ENCODE peak calls at places on chromosomes 1 and 21, in four cellular contexts. C is spleen; D is neural progenitor cell; X is CD8-positive, alpha-beta T cell. Y is an unnamed sample.

GRCh38 chr21:42403611-42404231 is at the start of gene UBASH3A:
- DNase-seq in X (peak; percentile 59), D (no peak), C (peak; percentile 82), Y (no peak)

GRCh38 chr1:230869499-230869898 is 1.2 kb upstream of the C1orf198 start:
- DNase-seq in C (no peak), X (no peak), D (no peak), Y (no peak)

GRCh38 chr1:56566994-56567393 is 12.4 kb downstream of the PLPP3 start:
- DNase-seq in C (no peak), X (no peak), D (peak; percentile 78), Y (no peak)

GRCh38 chr1:245571872-245572294 is 417.1 kb downstream of the KIF26B start:
- DNase-seq in X (no peak), C (no peak), D (peak; percentile 61), Y (no peak)

GRCh38 chr1:24340770-24341169 is 21.6 kb downstream of the GRHL3 start:
- DNase-seq in D (no peak), X (no peak), C (no peak), Y (no peak)

GRCh38 chr1:21831454-21831970 is 19.4 kb downstream of the LDLRAD2 start:
- DNase-seq in X (no peak), C (no peak), D (no peak), Y (no peak)

GRCh38 chr1:167066333-167067122 is 23.6 kb downstream of the GPA33 start:
- DNase-seq in C (peak; percentile 96), X (peak; percentile 84), D (peak; percentile 81), Y (peak; percentile 75)

GRCh38 chr1:192595299-192595698 is 19.7 kb downstream of the RGS1 start:
- DNase-seq in X (no peak), D (no peak), C (no peak), Y (no peak)

GRCh38 chr21:45876381-45877159 is 105.0 kb upstream of the COL6A1 start:
- DNase-seq in D (peak; percentile 41), C (peak; percentile 72), X (no peak), Y (no peak)

GRCh38 chr21:44967082-44968047 is 27.5 kb downstream of the SLX9 start:
- DNase-seq in C (no peak), D (no peak), X (no peak), Y (no peak)

GRCh38 chr1:239527046-239527693 is 140.8 kb downstream of the CHRM3 start:
- DNase-seq in C (no peak), D (no peak), X (no peak), Y (no peak)

GRCh38 chr1:43345119-43345518 is 7.5 kb downstream of the MPL start:
- DNase-seq in D (no peak), C (no peak), X (no peak), Y (no peak)

GRCh38 chr1:6100801-6101783 is 55.4 kb downstream of the KCNAB2 start:
- DNase-seq in X (no peak), D (peak; percentile 72), C (peak; percentile 68), Y (peak; percentile 7)

GRCh38 chr21:46064870-46065214 is 33.1 kb upstream of the COL6A2 start:
- DNase-seq in X (peak; percentile 4), D (no peak), C (no peak), Y (no peak)

GRCh38 chr1:59635057-59635456 is 179.7 kb upstream of the HOOK1 start:
- DNase-seq in C (no peak), D (no peak), X (no peak), Y (no peak)

GRCh38 chr21:36032647-36033406 is 27.5 kb downstream of the SETD4 start:
- DNase-seq in C (no peak), X (no peak), D (no peak), Y (no peak)

GRCh38 chr1:201703646-201704438 is 125.1 kb upstream of the IPO9 start:
- DNase-seq in X (peak; percentile 60), D (peak; percentile 94), C (peak; percentile 93), Y (peak; percentile 82)

GRCh38 chr1:65207317-65207716 is 59.3 kb downstream of the AK4 start:
- DNase-seq in X (no peak), D (no peak), C (no peak), Y (no peak)

GRCh38 chr1:58089898-58090535 is 456.5 kb downstream of the OMA1 start:
- DNase-seq in X (no peak), D (no peak), C (no peak), Y (no peak)

GRCh38 chr1:162878000-162878596 is 17.1 kb upstream of the CCDC190 start:
- DNase-seq in C (no peak), D (peak; percentile 73), X (no peak), Y (peak; percentile 66)

GRCh38 chr1:51661081-51661518 is 44.2 kb downstream of the OSBPL9 start:
- DNase-seq in C (no peak), D (no peak), X (no peak), Y (no peak)

GRCh38 chr1:31943546-31944184 is 5.5 kb upstream of the PTP4A2 start:
- DNase-seq in C (no peak), D (no peak), X (peak; percentile 44), Y (no peak)

GRCh38 chr1:226172589-226172988 is 14.0 kb downstream of the ACBD3 start:
- DNase-seq in D (no peak), C (no peak), X (no peak), Y (no peak)

GRCh38 chr1:39491146-39491921 is at the start of gene BMP8A:
- DNase-seq in D (peak; percentile 87), X (peak; percentile 72), C (peak; percentile 92), Y (peak; percentile 83)

GRCh38 chr1:19010503-19010902 is 54.0 kb upstream of the IFFO2 start:
- DNase-seq in D (no peak), X (no peak), C (no peak), Y (peak; percentile 60)

GRCh38 chr21:46544003-46544402 is 60.9 kb downstream of the S100B start:
- DNase-seq in D (no peak), X (no peak), C (no peak), Y (no peak)

GRCh38 chr1:5415621-5416020 is 576.6 kb downstream of the NPHP4 start:
- DNase-seq in X (no peak), C (no peak), D (peak; percentile 52), Y (no peak)

GRCh38 chr1:216621536-216621935 is 101.7 kb downstream of the ESRRG start:
- DNase-seq in X (no peak), D (no peak), C (no peak), Y (no peak)

GRCh38 chr1:83932281-83932680 is 66.7 kb downstream of the TTLL7 start:
- DNase-seq in C (no peak), D (no peak), X (no peak), Y (no peak)

GRCh38 chr1:117177376-117177775 is 33.4 kb downstream of the VTCN1 start:
- DNase-seq in C (no peak), D (no peak), X (no peak), Y (no peak)

GRCh38 chr1:201391225-201391624 is 7.9 kb downstream of the LAD1 start:
- DNase-seq in X (no peak), C (no peak), D (no peak), Y (no peak)

GRCh38 chr1:234473123-234473522 is 5.9 kb downstream of the TARBP1 start:
- DNase-seq in X (no peak), D (no peak), C (peak; percentile 29), Y (no peak)
- H3K4me1 ChIP-seq in X (peaks cover 37% of the 10 kb centered on the region), D (peaks cover 26% of the 10 kb centered on the region), C (peaks cover 51% of the 10 kb centered on the region), Y (peaks cover 24% of the 10 kb centered on the region)

GRCh38 chr1:1345860-1346500 is 3.2 kb downstream of the DVL1 start:
- DNase-seq in C (no peak), D (no peak), X (no peak), Y (no peak)
- H3K4me3 ChIP-seq in C (no peak overlapping the region), D (no peak overlapping the region), X (no peak overlapping the region), Y (no peak overlapping the region)

GRCh38 chr1:7433896-7434295 is 337.2 kb upstream of the VAMP3 start:
- DNase-seq in X (no peak), D (no peak), C (peak; percentile 32), Y (no peak)
- TF ChIP-seq CTCF in X (no peak), D (no peak), C (no peak), Y (no peak)

DNA sequence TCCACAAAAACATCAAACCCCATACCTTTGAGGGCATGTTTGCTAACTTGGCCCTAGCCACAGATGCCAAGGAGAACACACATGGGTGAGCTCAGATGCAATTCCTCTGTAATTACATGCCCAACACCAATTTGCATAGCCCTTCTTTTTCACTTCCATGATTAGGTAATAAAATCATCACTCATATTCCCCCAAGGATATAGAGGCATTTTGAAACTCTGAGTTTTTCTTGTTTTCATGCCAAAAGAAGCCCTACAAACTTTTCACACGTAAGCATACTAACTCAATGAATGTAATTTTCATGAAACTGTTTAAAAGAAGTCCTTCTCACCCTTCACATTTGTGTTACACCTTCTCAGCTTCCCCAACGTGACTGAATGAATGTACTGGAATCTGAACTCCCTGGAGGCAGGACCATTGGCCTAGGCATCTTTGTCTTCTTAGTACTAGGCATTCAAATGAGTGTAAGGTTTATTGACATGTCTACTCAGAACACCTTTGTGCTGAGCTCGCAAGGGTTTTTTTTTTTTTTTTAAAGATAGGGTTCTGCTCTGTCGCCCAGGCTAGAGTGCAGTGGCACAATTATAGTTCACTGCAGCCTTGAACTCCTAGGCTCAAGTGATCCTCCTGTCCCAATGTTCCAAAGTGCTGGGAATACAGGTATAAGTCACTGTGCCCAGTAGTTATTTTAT is 31.0 kb downstream of the FBXO42 start:
- DNase-seq in C (no peak), D (no peak), X (no peak), Y (no peak)
- H3K4me1 ChIP-seq in C (peaks cover 32% of the 10 kb centered on the region), D (peaks cover 4% of the 10 kb centered on the region), X (peaks cover 6% of the 10 kb centered on the region), Y (peaks cover 29% of the 10 kb centered on the region)

GRCh38 chr1:247078315-247079140 is at the start of gene ZNF670:
- DNase-seq in X (peak; percentile 82), D (peak; percentile 100), C (peak; percentile 97), Y (peak; percentile 96)

GRCh38 chr1:247084771-247085170 is 6.2 kb upstream of the ZNF670 start:
- DNase-seq in C (no peak), D (no peak), X (no peak), Y (no peak)

GRCh38 chr1:247077768-247078314 is 770 bp downstream of the ZNF670 start:
- DNase-seq in X (no peak), C (no peak), D (no peak), Y (no peak)

GRCh38 chr1:247077234-247077633 is 1.4 kb downstream of the ZNF670 start:
- DNase-seq in C (no peak), D (no peak), X (no peak), Y (no peak)

DNA sequence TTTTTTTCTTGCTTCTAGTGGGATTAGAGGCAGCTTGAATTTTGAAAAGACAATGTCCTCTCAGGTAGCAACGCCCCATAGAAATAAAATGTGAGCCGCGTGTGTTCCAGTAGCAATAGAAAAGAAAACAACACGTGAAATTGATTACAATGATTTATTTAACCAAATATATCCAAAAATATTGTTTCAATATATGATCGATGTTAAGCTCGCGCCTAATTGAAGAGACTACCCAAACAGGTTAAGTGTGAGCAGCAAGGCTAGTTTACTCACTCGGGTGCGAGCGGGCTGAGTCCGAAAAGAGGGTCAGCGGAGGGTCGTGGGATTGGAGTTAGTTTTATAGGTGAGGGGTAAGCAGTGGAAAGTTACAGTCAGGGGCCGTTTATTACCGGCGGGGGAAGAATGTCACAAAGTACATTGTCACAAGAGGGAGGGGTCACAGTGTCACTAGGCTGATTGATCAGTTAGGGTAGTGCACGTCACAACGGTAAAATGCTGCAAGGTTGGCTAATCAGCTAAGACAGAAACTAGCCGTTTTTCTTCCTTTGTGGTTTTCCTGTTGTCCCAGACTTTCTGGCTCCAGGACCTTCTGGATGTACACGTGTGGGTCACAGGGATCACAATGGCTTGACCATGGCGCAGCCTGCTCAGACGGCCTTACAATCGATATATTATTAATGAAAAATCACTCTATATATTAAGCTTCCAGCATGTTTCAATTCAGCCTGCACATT is 697 bp upstream of the ZNF670 start:
- DNase-seq in D (peak; percentile 26), C (peak; percentile 56), X (no peak), Y (no peak)
- H3K4me3 ChIP-seq in D (peak overlapping the region; percentile 89), C (peak overlapping the region; percentile 69), X (peak overlapping the region; percentile 80), Y (no peak overlapping the region)